ENCODE peak calls at places on chromosomes 16 and 17, in ten cellular contexts. C is effector memory CD4-positive, alpha-beta T cell; U is CD4-positive, alpha-beta T cell; M is GM12865; K is left lung; H is stimulated activated CD8-positive, alpha-beta memory T cell treated with anti-CD3 and anti-CD28 coated beads, Interleukin-4, amount 100 ng/mL, for 48 hours; G is DND-41; R is OCI-LY7; X is activated T-cell treated with anti-CD3 and anti-CD28 coated beads for 24 hours; S is NCI-H2171 treated with DMSO at 0.1 percent for 48 hours. T is an unnamed sample.

GRCh38 chr17:82105882-82106696 is 8.1 kb upstream of the FASN start:
- DNase-seq in K (peak; percentile 91), R (peak; percentile 87), M (peak; percentile 91), C (peak; percentile 27), U (peak; percentile 50), S (peak; percentile 73), H (peak; percentile 79), X (peak; percentile 53), G (peak; percentile 76), T (peak; percentile 79)

GRCh38 chr16:1283296-1283695 is 26.1 kb upstream of the UBE2I start:
- DNase-seq in K (no peak), G (no peak), R (no peak), U (no peak), X (no peak), C (no peak), H (no peak), M (no peak), S (no peak), T (no peak)

GRCh38 chr17:42200702-42201101 is 6.4 kb upstream of the GHDC start:
- DNase-seq in G (no peak), S (no peak), U (no peak), M (no peak), R (no peak), X (no peak), K (no peak), C (no peak), H (no peak), T (no peak)

GRCh38 chr17:3986270-3986938 is 22.2 kb upstream of the ATP2A3 start:
- DNase-seq in K (no peak), M (peak; percentile 47), S (peak; percentile 85), G (no peak), U (no peak), R (peak; percentile 78), H (no peak), X (no peak), C (no peak), T (peak; percentile 31)

GRCh38 chr16:80462902-80463301 is 77.9 kb upstream of the DYNLRB2 start:
- DNase-seq in R (no peak), G (no peak), U (no peak), X (no peak), H (no peak), M (no peak), K (no peak), S (no peak), C (no peak), T (no peak)

GRCh38 chr16:53872248-53873221 is 168.6 kb downstream of the FTO start:
- DNase-seq in K (no peak), H (no peak), S (no peak), X (no peak), R (no peak), M (no peak), C (no peak), G (no peak), U (no peak), T (no peak)

GRCh38 chr16:6692874-6693273 is 639.8 kb upstream of the RBFOX1 start:
- DNase-seq in R (no peak), K (no peak), U (no peak), C (no peak), X (no peak), G (no peak), M (no peak), S (no peak), H (no peak), T (no peak)

GRCh38 chr16:50464325-50465290 is 83.6 kb upstream of the NKD1 start:
- DNase-seq in H (no peak), G (no peak), C (no peak), S (no peak), U (no peak), X (no peak), R (no peak), K (no peak), M (no peak), T (no peak)

GRCh38 chr17:81387235-81388060 is 7.8 kb upstream of the BAHCC1 start:
- DNase-seq in M (peak; percentile 18), H (peak; percentile 70), K (no peak), C (no peak), X (peak; percentile 49), U (no peak), R (no peak), G (peak; percentile 16), S (peak; percentile 44), T (no peak)

GRCh38 chr17:48603959-48604769 is 622 bp downstream of the HOXB6 start:
- DNase-seq in S (no peak), K (no peak), G (no peak), R (no peak), H (no peak), M (no peak), C (no peak), X (no peak), U (no peak), T (no peak)

GRCh38 chr16:2420035-2420434 is 9.2 kb upstream of the CCNF start:
- DNase-seq in U (no peak), G (no peak), H (no peak), S (no peak), M (no peak), C (no peak), R (no peak), K (no peak), X (no peak), T (no peak)

GRCh38 chr17:2181206-2181983 is 122.2 kb downstream of the SMG6 start:
- DNase-seq in M (no peak), S (no peak), U (no peak), R (no peak), K (no peak), G (no peak), H (no peak), X (no peak), C (no peak), T (no peak)

GRCh38 chr17:1447061-1447460 is 9.0 kb downstream of the CRK start:
- DNase-seq in G (no peak), K (no peak), U (no peak), S (no peak), C (no peak), M (no peak), R (no peak), X (no peak), H (no peak), T (no peak)

GRCh38 chr17:65100316-65101140 is 36.6 kb upstream of the RGS9 start:
- DNase-seq in R (peak; percentile 91), M (peak; percentile 92), S (peak; percentile 70), C (peak; percentile 72), X (peak; percentile 72), U (peak; percentile 76), K (peak; percentile 97), H (peak; percentile 85), G (peak; percentile 73), T (peak; percentile 90)

GRCh38 chr17:55601874-55602364 is 90.7 kb upstream of the SMIM36 start:
- DNase-seq in U (peak; percentile 5), X (no peak), R (peak; percentile 26), G (peak; percentile 29), K (no peak), S (peak; percentile 2), C (no peak), H (no peak), M (peak; percentile 69), T (peak; percentile 69)

GRCh38 chr17:19706791-19707727 is 9.3 kb downstream of the SLC47A2 start:
- DNase-seq in G (no peak), R (no peak), U (no peak), M (no peak), H (no peak), X (no peak), S (peak; percentile 98), K (peak; percentile 53), C (no peak), T (no peak)

GRCh38 chr17:48522990-48523389 is 7.8 kb downstream of the HOXB1 start:
- DNase-seq in M (no peak), H (no peak), C (no peak), K (no peak), S (no peak), X (no peak), R (no peak), G (no peak), U (no peak), T (no peak)

GRCh38 chr17:81666092-81666341 is 388 bp downstream of the OXLD1 start:
- DNase-seq in M (no peak), G (no peak), R (peak; percentile 45), C (no peak), S (no peak), U (peak; percentile 21), X (no peak), H (no peak), K (no peak), T (no peak)

GRCh38 chr17:13704333-13704732 is 102.6 kb upstream of the HS3ST3A1 start:
- DNase-seq in K (no peak), G (no peak), H (no peak), S (no peak), C (no peak), M (no peak), R (no peak), U (no peak), X (no peak), T (no peak)

GRCh38 chr17:51419476-51419875 is 159.1 kb downstream of the UTP18 start:
- DNase-seq in K (no peak), H (no peak), U (no peak), G (no peak), X (no peak), C (no peak), R (no peak), M (no peak), S (no peak), T (no peak)

GRCh38 chr16:11386054-11386680 is 40.9 kb downstream of the RMI2 start:
- DNase-seq in H (no peak), X (no peak), M (no peak), C (no peak), U (no peak), S (no peak), R (no peak), G (no peak), K (no peak), T (no peak)

GRCh38 chr16:83942815-83943515 is 10.1 kb upstream of the OSGIN1 start:
- DNase-seq in C (no peak), S (no peak), K (no peak), M (no peak), G (no peak), R (no peak), X (no peak), U (no peak), H (no peak), T (no peak)

GRCh38 chr16:72939247-72939646 is 108.7 kb downstream of the ZFHX3 start:
- DNase-seq in R (no peak), X (no peak), H (no peak), U (no peak), G (no peak), S (no peak), K (no peak), M (no peak), C (no peak), T (no peak)

GRCh38 chr16:78732693-78733092 is 633.2 kb downstream of the WWOX start:
- DNase-seq in M (no peak), G (no peak), R (no peak), C (no peak), K (no peak), U (no peak), X (no peak), S (no peak), H (no peak), T (no peak)

GRCh38 chr17:44308865-44309264 is 464 bp downstream of the RUNDC3A start:
- DNase-seq in S (peak; percentile 43), C (no peak), X (no peak), G (peak; percentile 20), U (no peak), R (no peak), K (no peak), H (no peak), M (no peak), T (no peak)

GRCh38 chr17:17783121-17783824 is 53.5 kb downstream of the SREBF1 start:
- DNase-seq in S (peak; percentile 96), U (peak; percentile 49), C (peak; percentile 35), K (no peak), G (no peak), M (peak; percentile 77), R (peak; percentile 93), X (peak; percentile 33), H (peak; percentile 71), T (peak; percentile 41)

GRCh38 chr16:57263585-57264351 is 18.7 kb downstream of the ARL2BP start:
- DNase-seq in U (no peak), K (no peak), M (no peak), R (no peak), X (no peak), C (no peak), H (no peak), G (no peak), S (no peak), T (no peak)

GRCh38 chr16:24228514-24228913 is 27.6 kb upstream of the CACNG3 start:
- DNase-seq in C (no peak), M (no peak), X (no peak), R (no peak), S (no peak), H (no peak), G (no peak), U (no peak), K (no peak), T (no peak)